ENCODE peak calls at places on chromosomes 13 and 19, in four cellular contexts. One of them, this sample, is unnamed.

GRCh38 chr19:45876411-45877197 is 9.3 kb downstream of the IRF2BP1 start:
- DNase-seq in lower leg skin: no peak
- DNase-seq in psoas muscle: peak
- DNase-seq in upper lobe of left lung: peak
- DNase-seq in this sample: no peak

GRCh38 chr19:40143612-40144011 is 47.6 kb upstream of the MAP3K10 start:
- DNase-seq in upper lobe of left lung: no peak
- DNase-seq in psoas muscle: no peak
- DNase-seq in lower leg skin: no peak
- DNase-seq in this sample: no peak

GRCh38 chr19:1672038-1672768 is 19.8 kb upstream of the TCF3 start:
- DNase-seq in psoas muscle: no peak
- DNase-seq in lower leg skin: no peak
- DNase-seq in upper lobe of left lung: no peak
- DNase-seq in this sample: no peak

GRCh38 chr19:49536921-49537462 is 9.2 kb downstream of the RCN3 start:
- DNase-seq in upper lobe of left lung: no peak
- DNase-seq in psoas muscle: no peak
- DNase-seq in lower leg skin: no peak
- DNase-seq in this sample: no peak

GRCh38 chr13:111906816-111907215 is 160.1 kb upstream of the SOX1 start:
- DNase-seq in lower leg skin: no peak
- DNase-seq in upper lobe of left lung: peak
- DNase-seq in psoas muscle: no peak
- DNase-seq in this sample: peak

GRCh38 chr19:35861640-35862160 is 5.0 kb downstream of the KIRREL2 start:
- DNase-seq in upper lobe of left lung: no peak
- DNase-seq in psoas muscle: no peak
- DNase-seq in lower leg skin: no peak
- DNase-seq in this sample: no peak

GRCh38 chr19:19410553-19411550 is 5.4 kb downstream of the GATAD2A start:
- DNase-seq in upper lobe of left lung: no peak
- DNase-seq in lower leg skin: no peak
- DNase-seq in psoas muscle: no peak
- DNase-seq in this sample: no peak

GRCh38 chr19:44874317-44874716 is 16.7 kb upstream of the TOMM40 start:
- DNase-seq in psoas muscle: no peak
- DNase-seq in upper lobe of left lung: no peak
- DNase-seq in lower leg skin: no peak
- DNase-seq in this sample: no peak

GRCh38 chr13:79655509-79655908 is 174.6 kb downstream of the NDFIP2 start:
- DNase-seq in upper lobe of left lung: no peak
- DNase-seq in psoas muscle: no peak
- DNase-seq in lower leg skin: no peak
- DNase-seq in this sample: no peak

GRCh38 chr13:27257233-27257568 is 5.8 kb downstream of the RPL21 start:
- DNase-seq in psoas muscle: no peak
- DNase-seq in lower leg skin: no peak
- DNase-seq in upper lobe of left lung: no peak
- DNase-seq in this sample: no peak

GRCh38 chr19:55005684-55006488 is 32.2 kb downstream of the GP6 start:
- DNase-seq in psoas muscle: no peak
- DNase-seq in lower leg skin: peak
- DNase-seq in upper lobe of left lung: no peak
- DNase-seq in this sample: no peak

GRCh38 chr13:36297600-36298338 is at the start of gene CCDC169:
- DNase-seq in psoas muscle: peak
- DNase-seq in lower leg skin: peak
- DNase-seq in upper lobe of left lung: peak
- DNase-seq in this sample: no peak

GRCh38 chr13:100096526-100096925 is 7.6 kb downstream of the PCCA start:
- DNase-seq in psoas muscle: no peak
- DNase-seq in upper lobe of left lung: no peak
- DNase-seq in lower leg skin: no peak
- DNase-seq in this sample: no peak

GRCh38 chr19:18603958-18604819 is 2.4 kb downstream of the CRLF1 start:
- DNase-seq in lower leg skin: no peak
- DNase-seq in psoas muscle: no peak
- DNase-seq in upper lobe of left lung: no peak
- DNase-seq in this sample: no peak

GRCh38 chr19:5897189-5897969 is 6.2 kb downstream of the NDUFA11 start:
- DNase-seq in psoas muscle: no peak
- DNase-seq in lower leg skin: no peak
- DNase-seq in upper lobe of left lung: no peak
- DNase-seq in this sample: no peak

GRCh38 chr13:25901460-25902376 is 150.1 kb downstream of the SHISA2 start:
- DNase-seq in upper lobe of left lung: no peak
- DNase-seq in lower leg skin: no peak
- DNase-seq in psoas muscle: no peak
- DNase-seq in this sample: no peak

GRCh38 chr13:45398862-45399261 is 19.3 kb downstream of the SLC25A30 start:
- DNase-seq in lower leg skin: no peak
- DNase-seq in psoas muscle: no peak
- DNase-seq in upper lobe of left lung: no peak
- DNase-seq in this sample: no peak

GRCh38 chr19:42175952-42176648 is 41.4 kb downstream of the DEDD2 start:
- DNase-seq in upper lobe of left lung: no peak
- DNase-seq in lower leg skin: no peak
- DNase-seq in psoas muscle: no peak
- DNase-seq in this sample: no peak

GRCh38 chr19:35549174-35549788 is 3.9 kb downstream of the TMEM147 start:
- DNase-seq in upper lobe of left lung: peak
- DNase-seq in psoas muscle: no peak
- DNase-seq in lower leg skin: peak
- DNase-seq in this sample: no peak

GRCh38 chr19:46080561-46080960 is 39.8 kb upstream of the IGFL4 start:
- DNase-seq in psoas muscle: no peak
- DNase-seq in lower leg skin: no peak
- DNase-seq in upper lobe of left lung: no peak
- DNase-seq in this sample: no peak

GRCh38 chr19:5713228-5713627 is 6.7 kb downstream of the LONP1 start:
- DNase-seq in psoas muscle: no peak
- DNase-seq in upper lobe of left lung: no peak
- DNase-seq in lower leg skin: no peak
- DNase-seq in this sample: no peak

GRCh38 chr13:104750377-104750776 is 1684.2 kb upstream of the SLC10A2 start:
- DNase-seq in psoas muscle: no peak
- DNase-seq in upper lobe of left lung: no peak
- DNase-seq in lower leg skin: no peak
- DNase-seq in this sample: no peak

GRCh38 chr19:33849551-33850147 is 53.0 kb downstream of the KCTD15 start:
- DNase-seq in lower leg skin: no peak
- DNase-seq in upper lobe of left lung: no peak
- DNase-seq in psoas muscle: no peak
- DNase-seq in this sample: peak

GRCh38 chr19:46844067-46844489 is 6.6 kb downstream of the AP2S1 start:
- DNase-seq in upper lobe of left lung: no peak
- DNase-seq in lower leg skin: no peak
- DNase-seq in psoas muscle: peak
- DNase-seq in this sample: no peak

GRCh38 chr19:47028372-47028672 is 8.7 kb downstream of the NPAS1 start:
- DNase-seq in psoas muscle: no peak
- DNase-seq in lower leg skin: no peak
- DNase-seq in upper lobe of left lung: no peak
- DNase-seq in this sample: no peak

GRCh38 chr13:30739646-30740642 is 4.6 kb downstream of the ALOX5AP start:
- DNase-seq in lower leg skin: no peak
- DNase-seq in psoas muscle: no peak
- DNase-seq in upper lobe of left lung: no peak
- DNase-seq in this sample: no peak

GRCh38 chr19:33300016-33300981 is 2.0 kb downstream of the CEBPA start:
- DNase-seq in upper lobe of left lung: no peak
- DNase-seq in psoas muscle: peak
- DNase-seq in lower leg skin: no peak
- DNase-seq in this sample: no peak

GRCh38 chr13:40485611-40486517 is 180.6 kb downstream of the FOXO1 start:
- DNase-seq in psoas muscle: no peak
- DNase-seq in lower leg skin: no peak
- DNase-seq in upper lobe of left lung: no peak
- DNase-seq in this sample: no peak

GRCh38 chr19:33683881-33684549 is 62.3 kb downstream of the CHST8 start:
- DNase-seq in lower leg skin: no peak
- DNase-seq in upper lobe of left lung: no peak
- DNase-seq in psoas muscle: no peak
- DNase-seq in this sample: no peak

GRCh38 chr13:109155301-109155761 is 525.9 kb downstream of the MYO16 start:
- DNase-seq in upper lobe of left lung: peak
- DNase-seq in psoas muscle: no peak
- DNase-seq in lower leg skin: no peak
- DNase-seq in this sample: no peak

GRCh38 chr19:35736913-35737886 is 5.1 kb downstream of the IGFLR1 start:
- DNase-seq in psoas muscle: no peak
- DNase-seq in upper lobe of left lung: no peak
- DNase-seq in lower leg skin: no peak
- DNase-seq in this sample: no peak

GRCh38 chr13:111482126-111482525 is 161.7 kb downstream of the TEX29 start:
- DNase-seq in lower leg skin: no peak
- DNase-seq in psoas muscle: no peak
- DNase-seq in upper lobe of left lung: no peak
- DNase-seq in this sample: no peak

GRCh38 chr19:13001166-13001501 is 5.9 kb downstream of the NFIX start:
- DNase-seq in upper lobe of left lung: no peak
- DNase-seq in psoas muscle: no peak
- DNase-seq in lower leg skin: no peak
- DNase-seq in this sample: no peak

GRCh38 chr19:13004273-13004672 is 9.0 kb downstream of the NFIX start:
- DNase-seq in lower leg skin: no peak
- DNase-seq in psoas muscle: no peak
- DNase-seq in upper lobe of left lung: peak
- DNase-seq in this sample: no peak

GRCh38 chr19:13001502-13002388 is 6.5 kb downstream of the NFIX start:
- DNase-seq in upper lobe of left lung: no peak
- DNase-seq in psoas muscle: peak
- DNase-seq in lower leg skin: peak
- DNase-seq in this sample: no peak

GRCh38 chr19:13002970-13003540 is 7.8 kb downstream of the NFIX start:
- DNase-seq in psoas muscle: no peak
- DNase-seq in upper lobe of left lung: no peak
- DNase-seq in lower leg skin: no peak
- DNase-seq in this sample: no peak

GRCh38 chr19:13002389-13002898 is 7.2 kb downstream of the NFIX start:
- DNase-seq in lower leg skin: no peak
- DNase-seq in upper lobe of left lung: peak
- DNase-seq in psoas muscle: peak
- DNase-seq in this sample: no peak
- H3K4me3 ChIP-seq in lower leg skin: no peak
- H3K4me3 ChIP-seq in upper lobe of left lung: no peak
- H3K4me3 ChIP-seq in psoas muscle: peak
- H3K4me3 ChIP-seq in this sample: peak

GRCh38 chr13:98476538-98476966 is 100.4 kb downstream of the STK24 start:
- DNase-seq in lower leg skin: no peak
- DNase-seq in psoas muscle: peak
- DNase-seq in upper lobe of left lung: peak
- DNase-seq in this sample: no peak
- H3K4me3 ChIP-seq in lower leg skin: no peak
- H3K4me3 ChIP-seq in psoas muscle: no peak
- H3K4me3 ChIP-seq in upper lobe of left lung: no peak
- H3K4me3 ChIP-seq in this sample: no peak

GRCh38 chr13:75637101-75637774 is 1.1 kb downstream of the LMO7 start:
- DNase-seq in psoas muscle: no peak
- DNase-seq in upper lobe of left lung: no peak
- DNase-seq in lower leg skin: no peak
- DNase-seq in this sample: no peak
- H3K4me3 ChIP-seq in psoas muscle: peak
- H3K4me3 ChIP-seq in upper lobe of left lung: peak
- H3K4me3 ChIP-seq in lower leg skin: peak
- H3K4me3 ChIP-seq in this sample: peak

GRCh38 chr13:23550164-23550563 is 20.0 kb upstream of the TNFRSF19 start:
- DNase-seq in upper lobe of left lung: no peak
- DNase-seq in psoas muscle: no peak
- DNase-seq in lower leg skin: no peak
- DNase-seq in this sample: no peak

GRCh38 chr13:23549724-23550123 is 20.5 kb upstream of the TNFRSF19 start:
- DNase-seq in upper lobe of left lung: no peak
- DNase-seq in lower leg skin: no peak
- DNase-seq in psoas muscle: no peak
- DNase-seq in this sample: no peak

GRCh38 chr13:23544668-23545067 is 25.5 kb upstream of the TNFRSF19 start:
- DNase-seq in psoas muscle: no peak
- DNase-seq in upper lobe of left lung: no peak
- DNase-seq in lower leg skin: no peak
- DNase-seq in this sample: no peak

GRCh38 chr13:23551213-23552008 is 18.8 kb upstream of the TNFRSF19 start:
- DNase-seq in lower leg skin: no peak
- DNase-seq in psoas muscle: no peak
- DNase-seq in upper lobe of left lung: no peak
- DNase-seq in this sample: no peak

DNA sequence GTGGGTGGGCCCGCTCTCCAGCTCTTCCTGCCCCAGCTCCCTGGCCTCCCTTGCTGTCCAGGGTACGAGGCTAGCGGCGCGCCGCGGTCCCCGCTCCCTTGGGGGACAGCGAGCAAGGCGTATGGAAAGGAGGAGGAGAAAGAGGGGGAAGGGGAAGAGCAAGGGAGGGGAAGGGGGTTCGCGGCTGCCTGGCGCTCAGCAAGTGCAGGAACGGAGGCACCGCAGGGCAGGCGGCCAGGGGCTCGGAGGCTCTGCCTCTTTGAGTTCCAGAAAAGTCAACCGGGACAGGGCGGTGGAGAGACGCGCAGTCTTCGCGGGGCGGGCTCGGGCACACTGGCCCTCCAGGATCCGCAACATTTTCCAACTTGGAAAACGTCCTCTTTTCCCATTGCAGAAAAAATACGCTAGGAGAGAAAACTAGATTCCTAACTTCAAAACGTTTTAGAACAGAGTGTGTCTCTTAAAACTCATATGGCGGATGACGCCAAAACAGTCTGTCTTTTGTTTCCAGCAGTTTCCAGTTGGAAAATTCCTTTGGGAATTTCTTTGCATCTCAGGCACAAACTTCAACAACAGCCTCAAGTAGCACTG is 23.1 kb upstream of the TNFRSF19 start:
- DNase-seq in lower leg skin: no peak
- DNase-seq in upper lobe of left lung: no peak
- DNase-seq in psoas muscle: peak
- DNase-seq in this sample: no peak
- H3K4me3 ChIP-seq in lower leg skin: peak
- H3K4me3 ChIP-seq in upper lobe of left lung: no peak
- H3K4me3 ChIP-seq in psoas muscle: peak
- H3K4me3 ChIP-seq in this sample: peak

GRCh38 chr19:30656520-30657100 is 284.4 kb downstream of the ZNF536 start:
- DNase-seq in psoas muscle: no peak
- DNase-seq in lower leg skin: no peak
- DNase-seq in upper lobe of left lung: no peak
- DNase-seq in this sample: no peak
- H3K4me3 ChIP-seq in psoas muscle: no peak
- H3K4me3 ChIP-seq in lower leg skin: no peak
- H3K4me3 ChIP-seq in upper lobe of left lung: no peak
- H3K4me3 ChIP-seq in this sample: no peak